ENCODE peak calls at places on chromosomes 13 and 19, in eight cellular contexts. Q, L, T, K, M, W, P and R are unnamed samples.

GRCh38 chr19:53883231-53883661 is 1.2 kb downstream of the PRKCG start:
- ATAC-seq in P (no peak), T (no peak), L (no peak), M (peak; percentile 27), K (no peak), Q (no peak), W (no peak), R (no peak)

GRCh38 chr19:14559916-14560775 is 11.7 kb downstream of the NDUFB7 start:
- ATAC-seq in T (no peak), L (no peak), M (no peak), W (no peak), P (peak; percentile 31), Q (no peak), K (no peak), R (no peak)

GRCh38 chr19:5445667-5446066 is 9.6 kb upstream of the ZNRF4 start:
- ATAC-seq in P (no peak), M (no peak), K (no peak), L (peak; percentile 72), T (no peak), Q (peak; percentile 87), W (no peak), R (no peak)

GRCh38 chr13:30844548-30845296 is 61.3 kb upstream of the MEDAG start:
- ATAC-seq in T (no peak), Q (no peak), P (no peak), L (no peak), K (no peak), W (no peak), M (no peak), R (no peak)

GRCh38 chr19:35084078-35084762 is 31.4 kb upstream of the FXYD3 start:
- ATAC-seq in T (no peak), P (no peak), L (no peak), K (no peak), W (no peak), M (no peak), Q (no peak), R (no peak)

GRCh38 chr13:33367931-33368330 is 82.4 kb upstream of the STARD13 start:
- ATAC-seq in M (no peak), W (peak; percentile 29), T (no peak), Q (no peak), K (peak; percentile 79), L (no peak), P (no peak), R (no peak)

GRCh38 chr13:99766641-99767045 is 204.9 kb downstream of the ZIC5 start:
- ATAC-seq in K (no peak), Q (no peak), L (peak; percentile 80), T (no peak), M (no peak), P (no peak), W (no peak), R (no peak)

GRCh38 chr19:41734585-41734984 is 20.7 kb upstream of the CEACAM6 start:
- ATAC-seq in L (no peak), P (no peak), W (no peak), M (no peak), K (no peak), Q (peak; percentile 88), T (no peak), R (no peak)

GRCh38 chr13:95360052-95360451 is 58.8 kb upstream of the ABCC4 start:
- ATAC-seq in M (no peak), K (no peak), W (no peak), P (no peak), L (no peak), Q (no peak), T (no peak), R (no peak)

GRCh38 chr13:100753391-100753790 is 78.8 kb upstream of the TMTC4 start:
- ATAC-seq in Q (no peak), L (no peak), M (no peak), W (no peak), T (no peak), P (no peak), K (no peak), R (no peak)

GRCh38 chr13:33233547-33233946 is 52.0 kb downstream of the STARD13 start:
- ATAC-seq in K (no peak), L (no peak), M (no peak), Q (no peak), T (no peak), W (no peak), P (no peak), R (no peak)

GRCh38 chr19:35115538-35115951 is at the start of gene FXYD3:
- ATAC-seq in Q (peak; percentile 22), T (no peak), P (no peak), L (no peak), K (no peak), W (no peak), M (no peak), R (no peak)

GRCh38 chr13:51688937-51689336 is 104.7 kb downstream of the WDFY2 start:
- ATAC-seq in L (no peak), K (no peak), W (no peak), M (no peak), P (no peak), Q (no peak), T (no peak), R (no peak)

GRCh38 chr13:69676286-69676685 is 431.3 kb upstream of the ATXN8OS start:
- ATAC-seq in Q (no peak), M (no peak), L (no peak), P (no peak), W (no peak), T (no peak), K (no peak), R (no peak)

GRCh38 chr13:110976785-110977184 is 61.9 kb upstream of the ANKRD10 start:
- ATAC-seq in P (no peak), Q (no peak), K (no peak), L (no peak), W (no peak), M (no peak), T (no peak), R (no peak)

GRCh38 chr19:50428768-50429463 is 3.8 kb upstream of the MYBPC2 start:
- ATAC-seq in T (no peak), Q (no peak), L (no peak), P (no peak), M (no peak), K (no peak), W (no peak), R (no peak)

GRCh38 chr13:113608246-113608635 is 23.7 kb downstream of the TFDP1 start:
- ATAC-seq in T (no peak), P (no peak), Q (no peak), M (no peak), K (no peak), W (no peak), L (peak; percentile 21), R (no peak)

GRCh38 chr13:103067751-103068563 is 1.7 kb upstream of the SLC10A2 start:
- ATAC-seq in L (peak; percentile 42), W (no peak), Q (no peak), K (no peak), T (no peak), P (no peak), M (no peak), R (no peak)

GRCh38 chr13:51928231-51928630 is 66.5 kb downstream of the CCDC70 start:
- ATAC-seq in K (no peak), T (no peak), L (no peak), P (peak; percentile 67), Q (no peak), W (no peak), M (no peak), R (no peak)

GRCh38 chr19:50547385-50548190 is 20.6 kb downstream of the LRRC4B start:
- ATAC-seq in M (no peak), W (peak; percentile 13), Q (no peak), T (no peak), P (no peak), L (no peak), K (no peak), R (no peak)

GRCh38 chr19:48506138-48506733 is 5.4 kb downstream of the LMTK3 start:
- ATAC-seq in P (no peak), W (no peak), T (no peak), K (no peak), M (peak; percentile 18), L (no peak), Q (no peak), R (peak; percentile 20)

GRCh38 chr13:39034085-39034484 is 3.8 kb downstream of the PROSER1 start:
- ATAC-seq in P (no peak), L (no peak), M (no peak), T (no peak), W (no peak), Q (no peak), K (no peak), R (no peak)

GRCh38 chr19:52216401-52216800 is 26.5 kb downstream of the PPP2R1A start:
- ATAC-seq in W (no peak), Q (no peak), P (no peak), L (no peak), T (no peak), M (no peak), K (no peak), R (no peak)

GRCh38 chr19:31553112-31553843 is 204.0 kb upstream of the TSHZ3 start:
- ATAC-seq in M (no peak), T (no peak), K (no peak), W (no peak), Q (no peak), P (no peak), L (no peak), R (no peak)

GRCh38 chr19:29128203-29128602 is 84.7 kb downstream of the UQCRFS1 start:
- ATAC-seq in K (no peak), Q (no peak), T (no peak), W (no peak), L (no peak), M (no peak), P (no peak), R (no peak)

GRCh38 chr19:41415154-41415571 is 12.0 kb downstream of the B3GNT8 start:
- ATAC-seq in M (no peak), L (no peak), T (no peak), W (no peak), P (no peak), Q (no peak), K (no peak), R (no peak)

GRCh38 chr19:16315825-16316505 is 8.7 kb upstream of the KLF2 start:
- ATAC-seq in W (peak; percentile 90), P (peak; percentile 77), L (no peak), M (no peak), Q (no peak), K (peak; percentile 73), T (peak; percentile 79), R (no peak)

GRCh38 chr19:2115911-2116426 is 19.3 kb downstream of the IZUMO4 start:
- ATAC-seq in Q (no peak), L (no peak), K (no peak), W (no peak), M (no peak), T (no peak), P (no peak), R (no peak)

GRCh38 chr19:40502081-40502480 is 35.3 kb downstream of the SPTBN4 start:
- ATAC-seq in Q (no peak), L (no peak), P (no peak), K (no peak), W (no peak), M (no peak), T (no peak), R (no peak)

GRCh38 chr13:50152655-50153309 is 137.5 kb downstream of the KCNRG start:
- ATAC-seq in Q (peak; percentile 29), P (no peak), M (no peak), W (no peak), T (no peak), L (no peak), K (no peak), R (peak; percentile 34)

GRCh38 chr13:39023316-39023715 is 14.6 kb downstream of the PROSER1 start:
- ATAC-seq in W (no peak), L (no peak), M (no peak), Q (no peak), P (no peak), K (no peak), T (peak; percentile 10), R (no peak)

GRCh38 chr13:59863621-59864020 is 300.1 kb downstream of the DIAPH3 start:
- ATAC-seq in W (no peak), M (no peak), P (no peak), L (no peak), K (no peak), T (no peak), Q (no peak), R (no peak)

GRCh38 chr19:34985249-34986022 is 14.7 kb upstream of the GRAMD1A start:
- ATAC-seq in M (peak; percentile 65), L (no peak), T (peak; percentile 65), P (peak; percentile 89), W (peak; percentile 72), K (peak; percentile 48), Q (no peak), R (peak; percentile 36)

GRCh38 chr13:104571890-104572229 is 1505.6 kb upstream of the SLC10A2 start:
- ATAC-seq in Q (no peak), T (no peak), K (no peak), P (no peak), L (peak; percentile 2), W (no peak), M (no peak), R (no peak)